ENCODE peak calls at places on chromosomes 12 and 14, in nine cellular contexts. R, I, U, A, T, F, L, Z and N are unnamed samples.

GRCh38 chr14:37253905-37254304 is 56.2 kb downstream of the MIPOL1 start:
- DNase-seq in A (no peak), Z (no peak), T (no peak), L (no peak), F (no peak), I (no peak), U (no peak), R (no peak), N (no peak)

GRCh38 chr12:77553976-77554619 is 276.6 kb upstream of the NAV3 start:
- DNase-seq in A (no peak), U (no peak), Z (no peak), I (no peak), F (no peak), T (no peak), R (no peak), L (no peak), N (no peak)

GRCh38 chr12:28899951-28900350 is 249.1 kb upstream of the FAR2 start:
- DNase-seq in I (no peak), T (no peak), L (no peak), U (no peak), R (no peak), A (no peak), Z (no peak), F (no peak), N (no peak)

GRCh38 chr12:85299058-85299457 is 19.0 kb downstream of the ALX1 start:
- DNase-seq in L (no peak), I (no peak), Z (no peak), R (no peak), U (no peak), F (no peak), T (no peak), A (no peak), N (no peak)

GRCh38 chr12:67045650-67046049 is 223.5 kb upstream of the CAND1 start:
- DNase-seq in Z (no peak), R (no peak), F (no peak), A (no peak), L (no peak), I (no peak), U (no peak), T (no peak), N (no peak)

GRCh38 chr14:97527993-97528392 is 730.8 kb downstream of the VRK1 start:
- DNase-seq in U (no peak), I (no peak), F (no peak), R (no peak), Z (no peak), A (no peak), L (no peak), T (no peak), N (no peak)

GRCh38 chr14:36505193-36505815 is 14.7 kb downstream of the NKX2-1 start:
- DNase-seq in Z (peak; percentile 31), I (no peak), U (no peak), T (no peak), R (no peak), A (peak; percentile 73), F (no peak), L (no peak), N (peak; percentile 89)

GRCh38 chr12:104957388-104958008 is 592 bp downstream of the SLC41A2 start:
- DNase-seq in Z (peak; percentile 77), R (no peak), U (peak; percentile 18), I (no peak), A (no peak), F (no peak), L (no peak), T (peak; percentile 56), N (no peak)

GRCh38 chr14:32430326-32430725 is 101.2 kb downstream of the AKAP6 start:
- DNase-seq in F (no peak), A (no peak), I (no peak), R (peak; percentile 54), U (no peak), T (no peak), L (no peak), Z (no peak), N (no peak)

GRCh38 chr14:99412122-99413061 is 68.3 kb downstream of the SETD3 start:
- DNase-seq in F (no peak), L (no peak), U (no peak), R (no peak), I (no peak), T (no peak), A (no peak), Z (no peak), N (no peak)

GRCh38 chr14:69719501-69719951 is 47.4 kb upstream of the SRSF5 start:
- DNase-seq in U (peak; percentile 50), Z (no peak), T (no peak), F (no peak), A (peak; percentile 59), L (no peak), R (no peak), I (no peak), N (no peak)

GRCh38 chr14:23346693-23347405 is 5.8 kb downstream of the SLC22A17 start:
- DNase-seq in U (no peak), A (no peak), I (no peak), T (no peak), R (no peak), L (no peak), F (no peak), Z (no peak), N (no peak)

GRCh38 chr12:1810201-1810930 is 10.0 kb upstream of the LRTM2 start:
- DNase-seq in L (peak; percentile 5), F (no peak), I (no peak), T (no peak), R (no peak), Z (no peak), U (peak; percentile 3), A (peak; percentile 35), N (peak; percentile 51)

DNA sequence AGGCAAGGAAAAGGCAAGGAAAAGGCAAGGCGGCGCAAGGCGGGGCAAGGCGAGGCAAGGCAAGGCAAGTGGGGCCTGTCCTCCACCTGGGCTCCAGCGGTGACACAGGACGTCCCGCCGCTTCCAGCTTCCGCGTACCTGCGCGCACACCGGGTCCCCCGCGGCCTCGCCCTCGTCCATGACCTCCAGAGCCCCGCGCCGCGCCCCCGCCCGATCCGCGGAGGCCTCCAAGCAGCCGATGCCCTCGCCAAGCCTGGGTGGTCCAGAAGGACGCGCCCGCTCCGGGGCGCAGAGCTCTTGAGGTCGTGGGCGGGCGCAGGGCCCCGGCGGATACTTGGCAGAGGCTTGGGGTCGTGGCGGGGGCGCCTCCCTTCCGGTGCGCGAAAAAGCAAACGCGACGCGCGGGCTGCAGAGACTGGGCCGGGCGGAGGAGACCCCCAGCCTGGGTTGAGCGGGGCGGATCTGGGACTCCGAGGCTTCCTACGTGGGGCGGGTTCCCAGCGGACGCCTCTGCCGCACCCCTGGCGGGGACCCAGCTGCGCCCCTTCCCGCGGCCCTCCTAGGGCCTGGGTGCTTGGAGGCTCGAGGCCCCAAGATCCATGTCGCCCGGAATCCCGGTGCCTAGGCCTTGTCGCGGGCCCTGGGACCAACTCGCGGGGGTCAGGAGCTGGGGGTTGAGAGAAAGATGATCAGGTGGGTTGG is 60.7 kb upstream of the EIF5 start:
- DNase-seq in F (no peak), U (no peak), R (no peak), T (no peak), A (no peak), L (peak; percentile 36), I (no peak), Z (no peak), N (peak; percentile 79)
- H3K4me3 ChIP-seq in F (peak overlapping the region; percentile 55), U (peak overlapping the region; percentile 64), R (peak overlapping the region; percentile 27), T (no peak overlapping the region), A (peak overlapping the region; percentile 46), L (peak overlapping the region; percentile 32), I (peak overlapping the region; percentile 30), Z (no peak overlapping the region), N (peak overlapping the region; percentile 29)

GRCh38 chr14:91400696-91401095 is 16.9 kb downstream of the CCDC88C start:
- DNase-seq in I (no peak), L (no peak), U (no peak), Z (no peak), F (no peak), R (no peak), T (no peak), A (no peak), N (no peak)
- H3K27ac ChIP-seq in I (peak overlapping the region; percentile 39), L (no peak overlapping the region), U (peak overlapping the region; percentile 30), Z (no peak overlapping the region), F (no peak overlapping the region), R (no peak overlapping the region), T (peak overlapping the region; percentile 56), A (no peak overlapping the region), N (no peak overlapping the region)

GRCh38 chr12:91180162-91180561 is 2.5 kb downstream of the DCN start:
- DNase-seq in R (no peak), F (no peak), T (no peak), Z (no peak), L (no peak), U (no peak), A (no peak), I (no peak), N (no peak)
- TF ChIP-seq CTCF in R (no peak), F (no peak), T (no peak), Z (no peak), L (no peak), U (no peak), A (no peak), I (no peak), N (no peak)

GRCh38 chr14:95464524-95464923 is 51.9 kb downstream of the SYNE3 start:
- DNase-seq in U (no peak), I (no peak), R (no peak), Z (no peak), L (no peak), A (no peak), F (no peak), T (no peak), N (no peak)

GRCh38 chr14:95462491-95462890 is 54.0 kb downstream of the SYNE3 start:
- DNase-seq in T (peak; percentile 55), R (no peak), L (no peak), A (no peak), U (no peak), F (no peak), Z (no peak), I (no peak), N (no peak)

GRCh38 chr14:95465358-95465757 is 51.1 kb downstream of the SYNE3 start:
- DNase-seq in F (no peak), Z (no peak), A (no peak), I (no peak), R (no peak), T (no peak), L (no peak), U (no peak), N (no peak)

GRCh38 chr14:95463173-95463901 is 53.1 kb downstream of the SYNE3 start:
- DNase-seq in R (no peak), I (no peak), Z (no peak), A (no peak), U (no peak), L (no peak), F (no peak), T (peak; percentile 79), N (no peak)

DNA sequence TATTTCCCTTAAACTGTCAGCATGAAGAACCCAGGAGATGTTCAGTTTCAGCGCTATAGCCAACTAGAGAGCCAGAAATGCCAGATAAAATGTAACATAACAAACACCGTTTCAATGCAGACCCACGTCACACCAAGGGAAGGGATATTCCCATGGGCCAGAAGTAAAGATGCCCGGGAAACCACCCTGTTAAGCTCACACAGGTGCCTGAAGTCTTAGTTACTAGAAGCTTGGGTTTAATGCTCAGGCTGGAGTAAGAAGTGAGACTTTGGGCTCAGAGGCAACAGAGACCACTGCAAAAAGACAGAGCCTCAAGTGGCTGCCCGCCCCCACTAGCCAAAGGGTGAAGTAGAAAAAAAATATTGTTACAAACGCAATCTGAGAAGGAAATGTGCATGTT is 52.3 kb downstream of the SYNE3 start:
- DNase-seq in I (no peak), Z (no peak), R (no peak), A (no peak), U (no peak), L (no peak), T (no peak), F (no peak), N (no peak)
- H3K4me3 ChIP-seq in I (no peak overlapping the region), Z (no peak overlapping the region), R (no peak overlapping the region), A (no peak overlapping the region), U (no peak overlapping the region), L (no peak overlapping the region), T (peak overlapping the region; percentile 15), F (no peak overlapping the region), N (no peak overlapping the region)